ENCODE peak calls at places on chromosomes 1 and 21, in eight cellular contexts. M is lung; C is EH; J is NCI-H345; Q is CD8-positive, alpha-beta memory T cell; H is B cell; D is C1 segment of cervical spinal cord; S is AG09319. W is an unnamed sample.
A peak's percentile ranks its signal among the peaks of the same experiment; 100 is the strongest.

GRCh38 chr1:208084220-208084619 is 160.0 kb downstream of the PLXNA2 start:
- DNase-seq in M (no peak), J (no peak), C (no peak), H (no peak), Q (no peak), D (no peak), S (no peak), W (no peak)

GRCh38 chr21:38839683-38840286 is 34.1 kb downstream of the ETS2 start:
- DNase-seq in Q (no peak), D (no peak), C (peak; percentile 92), H (no peak), J (no peak), S (peak; percentile 42), M (no peak), W (no peak)

GRCh38 chr1:79714664-79715063 is 708.1 kb upstream of the ADGRL4 start:
- DNase-seq in H (no peak), Q (no peak), J (no peak), D (no peak), S (no peak), M (no peak), C (no peak), W (no peak)

GRCh38 chr1:109904105-109904817 is 6.4 kb upstream of the CSF1 start:
- DNase-seq in J (no peak), M (no peak), D (peak; percentile 71), H (no peak), Q (no peak), C (peak; percentile 26), S (no peak), W (peak; percentile 42)

GRCh38 chr1:109201123-109201703 is 12.5 kb upstream of the SARS1 start:
- DNase-seq in H (no peak), D (peak; percentile 41), C (peak; percentile 80), M (peak; percentile 53), Q (no peak), S (peak; percentile 50), J (peak; percentile 41), W (peak; percentile 34)

GRCh38 chr1:25800538-25801377 is 765 bp downstream of the SELENON start:
- DNase-seq in M (no peak), J (no peak), Q (no peak), S (no peak), C (peak; percentile 32), D (no peak), H (no peak), W (no peak)

GRCh38 chr1:184002071-184002470 is 35.5 kb downstream of the COLGALT2 start:
- DNase-seq in D (no peak), S (no peak), Q (no peak), J (no peak), C (peak; percentile 88), M (no peak), H (no peak), W (no peak)

GRCh38 chr21:44720170-44720569 is 8.8 kb upstream of the TSPEAR start:
- DNase-seq in S (no peak), M (no peak), J (no peak), Q (no peak), C (no peak), H (no peak), D (no peak), W (no peak)

GRCh38 chr21:26966978-26967913 is at the start of gene ADAMTS5:
- DNase-seq in C (peak; percentile 90), D (no peak), M (no peak), J (no peak), Q (no peak), H (no peak), S (peak; percentile 45), W (peak; percentile 25)

GRCh38 chr1:173082913-173083312 is 32.2 kb upstream of the TNFSF18 start:
- DNase-seq in M (no peak), S (no peak), H (no peak), D (no peak), C (peak; percentile 67), J (no peak), Q (no peak), W (no peak)

GRCh38 chr21:39445339-39446269 is at the start of gene LCA5L:
- DNase-seq in D (peak; percentile 73), J (peak; percentile 95), Q (peak; percentile 89), S (peak; percentile 71), H (peak; percentile 97), M (peak; percentile 91), C (peak; percentile 92), W (peak; percentile 92)

GRCh38 chr1:47569681-47570470 is 132.0 kb downstream of the FOXD2 start:
- DNase-seq in J (no peak), H (no peak), M (peak; percentile 78), D (no peak), C (peak; percentile 98), Q (no peak), S (peak; percentile 65), W (peak; percentile 65)

GRCh38 chr1:228478912-228479665 is 8.1 kb upstream of the RNF187 start:
- DNase-seq in J (no peak), Q (no peak), H (no peak), C (no peak), D (no peak), S (no peak), M (no peak), W (no peak)

GRCh38 chr1:204439976-204440375 is 28.4 kb upstream of the PPP1R15B start:
- DNase-seq in S (no peak), Q (no peak), D (no peak), J (no peak), H (no peak), M (no peak), C (no peak), W (no peak)

GRCh38 chr21:36973986-36974850 is 7.7 kb upstream of the HLCS start:
- DNase-seq in J (no peak), D (no peak), H (no peak), Q (no peak), M (no peak), S (no peak), C (peak; percentile 10), W (no peak)

GRCh38 chr1:58815680-58816071 is 31.8 kb upstream of the JUN start:
- DNase-seq in J (no peak), H (peak; percentile 26), D (peak; percentile 28), S (no peak), C (peak; percentile 52), Q (no peak), M (no peak), W (no peak)

GRCh38 chr1:212529211-212529731 is 79.3 kb upstream of the ATF3 start:
- DNase-seq in M (no peak), S (no peak), Q (no peak), D (peak; percentile 34), H (no peak), J (no peak), C (peak; percentile 65), W (no peak)

GRCh38 chr1:206890125-206890637 is 7.1 kb upstream of the IL24 start:
- DNase-seq in Q (no peak), H (no peak), S (no peak), C (peak; percentile 67), M (no peak), J (no peak), D (no peak), W (no peak)

GRCh38 chr21:36350282-36350910 is 30.4 kb downstream of the MORC3 start:
- DNase-seq in S (no peak), Q (no peak), J (no peak), H (no peak), D (no peak), M (no peak), C (peak; percentile 81), W (no peak)

GRCh38 chr1:11924334-11925195 is 1.7 kb downstream of the KIAA2013 start:
- DNase-seq in D (no peak), C (peak; percentile 20), Q (no peak), H (no peak), S (no peak), J (no peak), M (no peak), W (no peak)

GRCh38 chr1:236185687-236186086 is 43.3 kb downstream of the GPR137B start:
- DNase-seq in H (no peak), D (no peak), Q (no peak), M (no peak), J (no peak), C (no peak), S (no peak), W (no peak)

GRCh38 chr21:41971891-41972290 is 18.1 kb upstream of the C2CD2 start:
- DNase-seq in Q (no peak), H (no peak), S (no peak), C (no peak), M (no peak), D (no peak), J (no peak), W (peak; percentile 4)

GRCh38 chr1:182601416-182601786 is 2.8 kb downstream of the RGS16 start:
- DNase-seq in D (peak; percentile 72), Q (peak; percentile 52), H (peak; percentile 87), J (peak; percentile 79), M (peak; percentile 69), C (peak; percentile 75), S (peak; percentile 50), W (peak; percentile 76)

GRCh38 chr1:59502009-59502691 is 205.3 kb downstream of the FGGY start:
- DNase-seq in H (no peak), S (no peak), C (peak; percentile 24), Q (no peak), M (no peak), D (no peak), J (no peak), W (no peak)

GRCh38 chr1:39272791-39273071 is 68.2 kb downstream of the MACF1 start:
- DNase-seq in M (no peak), J (no peak), S (no peak), D (no peak), H (no peak), C (no peak), Q (no peak), W (no peak)

GRCh38 chr1:53088616-53089300 is 26.7 kb downstream of the PODN start:
- DNase-seq in D (no peak), H (no peak), J (no peak), C (no peak), Q (no peak), S (no peak), M (no peak), W (no peak)

GRCh38 chr1:16155537-16156410 is at the start of gene EPHA2:
- DNase-seq in C (peak; percentile 90), M (peak; percentile 94), J (peak; percentile 30), D (peak; percentile 5), Q (no peak), H (peak; percentile 33), S (no peak), W (peak; percentile 95)

GRCh38 chr1:19042675-19043578 is 86.5 kb upstream of the IFFO2 start:
- DNase-seq in J (no peak), H (no peak), S (no peak), D (no peak), Q (no peak), M (no peak), C (no peak), W (no peak)

GRCh38 chr1:73901656-73902276 is 296.2 kb downstream of the LRRIQ3 start:
- DNase-seq in S (no peak), H (no peak), J (no peak), Q (no peak), C (no peak), M (no peak), D (no peak), W (no peak)

GRCh38 chr1:84434081-84434755 is 35.9 kb downstream of the DNASE2B start:
- DNase-seq in Q (no peak), M (no peak), S (no peak), C (no peak), H (no peak), J (no peak), D (no peak), W (no peak)

GRCh38 chr1:35637401-35637809 is 3.9 kb downstream of the PSMB2 start:
- DNase-seq in M (no peak), H (peak; percentile 26), S (no peak), D (no peak), Q (no peak), C (peak; percentile 64), J (no peak), W (no peak)

GRCh38 chr1:53442297-53442696 is 16.9 kb upstream of the DMRTB1 start:
- DNase-seq in M (no peak), S (no peak), D (no peak), H (no peak), C (peak; percentile 70), J (no peak), Q (no peak), W (no peak)

GRCh38 chr21:42262826-42263225 is 43.9 kb downstream of the ABCG1 start:
- DNase-seq in C (peak; percentile 9), J (peak; percentile 11), H (no peak), M (peak; percentile 69), S (no peak), Q (no peak), D (no peak), W (peak; percentile 88)

GRCh38 chr21:46100020-46100419 is 2.1 kb downstream of the COL6A2 start:
- DNase-seq in H (no peak), M (peak; percentile 24), Q (no peak), J (no peak), C (no peak), D (no peak), S (no peak), W (peak; percentile 15)

W was measured in stomach.